ENCODE peak calls at places on chromosomes 6 and 20, in seven cellular contexts. S is GM20000; L is activated gamma-delta T cell; D is HEK293T; N is CD8-positive, alpha-beta memory T cell; E is left lung; C is mucosa of descending colon. G is an unnamed sample.

GRCh38 chr6:68651018-68651985 is 16.2 kb downstream of the ADGRB3 start:
- DNase-seq in E (no peak), S (no peak), D (no peak), C (no peak), N (no peak), L (no peak), G (no peak)

GRCh38 chr20:50302463-50303041 is 111.9 kb downstream of the CEBPB start:
- DNase-seq in E (peak), L (no peak), N (no peak), D (no peak), C (no peak), S (no peak), G (peak)

GRCh38 chr20:45358282-45359068 is 4.5 kb upstream of the SYS1 start:
- DNase-seq in E (peak), N (no peak), S (no peak), C (no peak), D (no peak), L (no peak), G (peak)

GRCh38 chr6:75770844-75771243 is 21.8 kb downstream of the MYO6 start:
- DNase-seq in E (no peak), S (no peak), N (no peak), D (no peak), L (no peak), C (no peak), G (no peak)

GRCh38 chr6:141110486-141110885 is 1022.2 kb upstream of the GJE1 start:
- DNase-seq in E (no peak), N (no peak), D (no peak), S (no peak), C (no peak), L (no peak), G (no peak)

GRCh38 chr6:105898286-105898685 is 187.8 kb upstream of the PRDM1 start:
- DNase-seq in S (no peak), L (no peak), N (no peak), D (no peak), C (no peak), E (no peak), G (no peak)

GRCh38 chr6:75144396-75144795 is 61.5 kb downstream of the COL12A1 start:
- DNase-seq in E (no peak), N (no peak), S (no peak), D (no peak), L (no peak), C (no peak), G (no peak)

GRCh38 chr20:57811373-57812020 is 101.7 kb upstream of the PMEPA1 start:
- DNase-seq in S (no peak), E (no peak), N (no peak), L (no peak), D (no peak), C (no peak), G (no peak)

GRCh38 chr20:1146957-1147356 is 28.6 kb downstream of the PSMF1 start:
- DNase-seq in L (no peak), D (no peak), S (no peak), N (no peak), E (no peak), C (no peak), G (no peak)

GRCh38 chr20:35743693-35744491 is 1.8 kb upstream of the RBM39 start:
- DNase-seq in N (no peak), C (peak), L (no peak), E (no peak), S (no peak), D (no peak), G (peak)

GRCh38 chr6:122778961-122779671 is 400 bp upstream of the FABP7 start:
- DNase-seq in L (no peak), N (no peak), D (no peak), S (no peak), C (no peak), E (no peak), G (no peak)

GRCh38 chr6:2986722-2987196 is 12.9 kb upstream of the NQO2 start:
- DNase-seq in D (no peak), E (no peak), C (no peak), S (no peak), L (no peak), N (no peak), G (no peak)

GRCh38 chr6:46961248-46961647 is 39.5 kb upstream of the ADGRF5 start:
- DNase-seq in S (no peak), N (no peak), L (no peak), D (no peak), E (no peak), C (no peak), G (no peak)

GRCh38 chr6:130831598-130831997 is 4.4 kb downstream of the SMLR1 start:
- DNase-seq in S (no peak), L (no peak), D (no peak), N (no peak), E (no peak), C (no peak), G (no peak)

GRCh38 chr20:32636278-32636677 is 37.5 kb downstream of the C20orf203 start:
- DNase-seq in S (no peak), C (no peak), E (no peak), L (no peak), N (no peak), D (no peak), G (no peak)

GRCh38 chr20:24081077-24081476 is 92.5 kb upstream of the GGTLC1 start:
- DNase-seq in N (no peak), E (no peak), C (no peak), S (no peak), D (no peak), L (no peak), G (no peak)

GRCh38 chr20:13930246-13930645 is 60.2 kb downstream of the SEL1L2 start:
- DNase-seq in C (no peak), E (no peak), S (no peak), D (no peak), N (no peak), L (no peak), G (no peak)

GRCh38 chr6:26743157-26743821 is 83.7 kb upstream of the ZNF322 start:
- DNase-seq in S (no peak), E (no peak), C (no peak), D (peak), N (no peak), L (no peak), G (no peak)

GRCh38 chr6:29763491-29764289 is 40.5 kb downstream of the HLA-F start:
- DNase-seq in D (no peak), E (no peak), S (no peak), L (no peak), N (no peak), C (no peak), G (no peak)

GRCh38 chr6:139475231-139475630 is 100.8 kb upstream of the CITED2 start:
- DNase-seq in E (no peak), C (no peak), S (no peak), D (no peak), N (no peak), L (no peak), G (no peak)

GRCh38 chr20:51118985-51119527 is 96.1 kb upstream of the KCNG1 start:
- DNase-seq in E (no peak), C (no peak), D (no peak), N (no peak), L (no peak), S (no peak), G (no peak)

GRCh38 chr20:47717421-47717820 is 67.9 kb downstream of the SULF2 start:
- DNase-seq in E (no peak), L (no peak), N (no peak), C (no peak), S (no peak), D (no peak), G (no peak)

GRCh38 chr6:26336355-26337198 is 28.4 kb upstream of the BTN3A2 start:
- DNase-seq in C (no peak), E (no peak), L (no peak), D (no peak), N (no peak), S (no peak), G (no peak)

GRCh38 chr6:40997256-40997957 is 41.6 kb downstream of the UNC5CL start:
- DNase-seq in D (peak), C (no peak), S (no peak), E (peak), L (no peak), N (no peak), G (no peak)

GRCh38 chr6:147909645-147910044 is 401.2 kb downstream of the SAMD5 start:
- DNase-seq in C (no peak), E (no peak), N (no peak), S (no peak), L (no peak), D (no peak), G (no peak)

GRCh38 chr6:150175611-150176151 is 32.8 kb downstream of the PPP1R14C start:
- DNase-seq in N (no peak), S (no peak), E (no peak), L (no peak), C (no peak), D (no peak), G (no peak)

GRCh38 chr6:91149914-91150674 is 563.2 kb upstream of the MAP3K7 start:
- DNase-seq in S (no peak), D (no peak), C (no peak), E (no peak), L (no peak), N (no peak), G (no peak)

GRCh38 chr6:164142312-164142711 is 727.8 kb downstream of the QKI start:
- DNase-seq in D (no peak), N (no peak), E (no peak), S (no peak), L (no peak), C (no peak), G (no peak)

GRCh38 chr6:106145741-106146227 is 59.6 kb downstream of the PRDM1 start:
- DNase-seq in L (no peak), E (no peak), D (no peak), C (no peak), N (no peak), S (peak), G (no peak)

GRCh38 chr6:149062653-149063348 is 254.7 kb upstream of the TAB2 start:
- DNase-seq in N (no peak), D (no peak), L (no peak), S (no peak), E (no peak), C (no peak), G (no peak)

GRCh38 chr6:100116409-100117194 is 122.6 kb upstream of the MCHR2 start:
- DNase-seq in S (peak), N (no peak), E (no peak), L (no peak), D (peak), C (no peak), G (no peak)

GRCh38 chr20:24589381-24589780 is 120.0 kb downstream of the SYNDIG1 start:
- DNase-seq in S (no peak), N (no peak), E (no peak), D (no peak), C (no peak), L (no peak), G (no peak)

GRCh38 chr6:158568549-158568948 is 8.7 kb downstream of the TMEM181 start:
- DNase-seq in N (no peak), C (no peak), L (no peak), D (no peak), S (no peak), E (no peak), G (no peak)

GRCh38 chr6:118986312-118986711 is 51.4 kb upstream of the MCM9 start:
- DNase-seq in C (no peak), S (no peak), N (no peak), D (no peak), E (no peak), L (no peak), G (no peak)

GRCh38 chr6:81865712-81866111 is 113.2 kb upstream of the TENT5A start:
- DNase-seq in N (no peak), L (no peak), E (no peak), S (no peak), C (no peak), D (no peak), G (no peak)

GRCh38 chr6:16583151-16583762 is 178.0 kb downstream of the ATXN1 start:
- DNase-seq in N (no peak), S (no peak), L (no peak), C (no peak), E (no peak), D (no peak), G (no peak)